ENCODE peak calls at places on chromosomes 2 and 18, in eight cellular contexts. Y, P, N, W, Q, C, J and O are unnamed samples.

GRCh38 chr2:146806295-146807005 is 1038.4 kb upstream of the ACVR2A start:
- DNase-seq in Y (no peak), P (no peak), N (no peak), W (no peak), Q (no peak), C (no peak), J (no peak), O (no peak)

GRCh38 chr2:12389354-12390045 is 327.2 kb upstream of the TRIB2 start:
- DNase-seq in Y (no peak), P (no peak), N (no peak), W (no peak), Q (no peak), C (no peak), J (no peak), O (no peak)

GRCh38 chr2:205807229-205807628 is 124.9 kb downstream of the NRP2 start:
- DNase-seq in Y (no peak), P (no peak), N (no peak), W (no peak), Q (no peak), C (no peak), J (no peak), O (no peak)

GRCh38 chr2:160459543-160460332 is 33.9 kb downstream of the RBMS1 start:
- DNase-seq in Y (no peak), P (no peak), N (peak), W (no peak), Q (no peak), C (no peak), J (no peak), O (no peak)

GRCh38 chr2:48345176-48345575 is 184.8 kb upstream of the STON1 start:
- DNase-seq in Y (no peak), P (no peak), N (no peak), W (no peak), Q (no peak), C (no peak), J (no peak), O (no peak)

GRCh38 chr2:42939411-42940206 is 147.2 kb upstream of the HAAO start:
- DNase-seq in Y (no peak), P (no peak), N (no peak), W (no peak), Q (no peak), C (no peak), J (no peak), O (no peak)

GRCh38 chr2:222313816-222314215 is 15.0 kb upstream of the PAX3 start:
- DNase-seq in Y (no peak), P (no peak), N (no peak), W (no peak), Q (no peak), C (no peak), J (no peak), O (no peak)

GRCh38 chr2:229942671-229943070 is 20.4 kb downstream of the FBXO36 start:
- DNase-seq in Y (no peak), P (no peak), N (no peak), W (no peak), Q (no peak), C (no peak), J (no peak), O (no peak)

GRCh38 chr2:159907914-159908313 is 109.9 kb upstream of the CD302 start:
- DNase-seq in Y (no peak), P (no peak), N (no peak), W (no peak), Q (no peak), C (no peak), J (no peak), O (no peak)

GRCh38 chr2:233023007-233023760 is 9.3 kb upstream of the NEU2 start:
- DNase-seq in Y (no peak), P (no peak), N (no peak), W (no peak), Q (no peak), C (no peak), J (no peak), O (no peak)

GRCh38 chr2:42801388-42801787 is 9.0 kb upstream of the HAAO start:
- DNase-seq in Y (no peak), P (no peak), N (no peak), W (no peak), Q (no peak), C (no peak), J (no peak), O (no peak)

GRCh38 chr2:190050001-190050400 is 12.5 kb downstream of the MSTN start:
- DNase-seq in Y (no peak), P (no peak), N (no peak), W (no peak), Q (no peak), C (no peak), J (no peak), O (no peak)

GRCh38 chr2:40219141-40219540 is 232.7 kb downstream of the SLC8A1 start:
- DNase-seq in Y (no peak), P (no peak), N (no peak), W (no peak), Q (no peak), C (no peak), J (no peak), O (no peak)

GRCh38 chr2:1743396-1744150 is 742 bp downstream of the PXDN start:
- DNase-seq in Y (no peak), P (no peak), N (no peak), W (no peak), Q (no peak), C (no peak), J (no peak), O (no peak)

GRCh38 chr2:4219571-4219970 is 516.2 kb downstream of the DCDC2C start:
- DNase-seq in Y (no peak), P (no peak), N (no peak), W (no peak), Q (no peak), C (no peak), J (no peak), O (peak)

GRCh38 chr2:182761903-182762302 is 45.8 kb downstream of the DNAJC10 start:
- DNase-seq in Y (no peak), P (no peak), N (peak), W (no peak), Q (no peak), C (no peak), J (no peak), O (no peak)

GRCh38 chr2:128306081-128306930 is 12.4 kb downstream of the HS6ST1 start:
- DNase-seq in Y (no peak), P (peak), N (no peak), W (peak), Q (no peak), C (no peak), J (peak), O (no peak)

GRCh38 chr18:8507361-8507760 is 101.9 kb upstream of the RAB12 start:
- DNase-seq in Y (no peak), P (no peak), N (no peak), W (no peak), Q (no peak), C (no peak), J (no peak), O (peak)

GRCh38 chr2:99140860-99141109 is 722 bp upstream of the C2orf15 start:
- DNase-seq in Y (no peak), P (peak), N (no peak), W (no peak), Q (peak), C (no peak), J (no peak), O (peak)

GRCh38 chr2:62222674-62223073 is 26.8 kb downstream of the B3GNT2 start:
- DNase-seq in Y (no peak), P (no peak), N (no peak), W (no peak), Q (no peak), C (no peak), J (no peak), O (no peak)